ENCODE peak calls at places on chromosome 21, in six cellular contexts. V is BE2C; W is central memory CD4-positive, alpha-beta T cell; K is MCF 10A; D is GOT3; I is ELF-1. N is an unnamed sample.
A peak's percentile ranks its signal among the peaks of the same experiment; 100 is the strongest.

GRCh38 chr21:34640858-34641257 is 25.9 kb upstream of the RCAN1 start:
- DNase-seq in V (no peak), W (no peak), K (peak; percentile 33), D (no peak), I (no peak), N (peak; percentile 16)

GRCh38 chr21:41622831-41623548 is 115.0 kb upstream of the TMPRSS2 start:
- DNase-seq in V (no peak), W (no peak), K (no peak), D (no peak), I (no peak), N (no peak)

GRCh38 chr21:29394051-29394450 is 95.3 kb downstream of the BACH1 start:
- DNase-seq in V (no peak), W (no peak), K (no peak), D (no peak), I (no peak), N (no peak)

GRCh38 chr21:45942755-45943629 is 38.6 kb upstream of the COL6A1 start:
- DNase-seq in V (no peak), W (no peak), K (no peak), D (no peak), I (no peak), N (no peak)

GRCh38 chr21:17921579-17922530 is 102.7 kb upstream of the C21orf91 start:
- DNase-seq in V (peak; percentile 28), W (no peak), K (peak; percentile 98), D (no peak), I (no peak), N (peak; percentile 14)

GRCh38 chr21:45423201-45423955 is 18.4 kb downstream of the COL18A1 start:
- DNase-seq in V (no peak), W (no peak), K (no peak), D (no peak), I (no peak), N (no peak)

GRCh38 chr21:14523234-14523633 is 22.9 kb downstream of the SAMSN1 start:
- DNase-seq in V (no peak), W (no peak), K (no peak), D (no peak), I (no peak), N (no peak)

GRCh38 chr21:39911286-39911685 is 44.0 kb downstream of the PCP4 start:
- DNase-seq in V (no peak), W (no peak), K (no peak), D (no peak), I (no peak), N (peak; percentile 43)

GRCh38 chr21:21232320-21232719 is 234.1 kb downstream of the NCAM2 start:
- DNase-seq in V (peak; percentile 44), W (no peak), K (peak; percentile 53), D (no peak), I (no peak), N (peak; percentile 31)

GRCh38 chr21:35172231-35172630 is 123.1 kb upstream of the RUNX1 start:
- DNase-seq in V (no peak), W (peak; percentile 12), K (no peak), D (no peak), I (no peak), N (no peak)

GRCh38 chr21:28538987-28539622 is 453.6 kb downstream of the LTN1 start:
- DNase-seq in V (no peak), W (no peak), K (peak; percentile 37), D (no peak), I (no peak), N (no peak)

GRCh38 chr21:43659136-43660000 is at the start of the genes HSF2BP and RRP1B:
- DNase-seq in V (peak; percentile 89), W (peak; percentile 83), K (peak; percentile 77), D (peak; percentile 55), I (peak; percentile 92), N (peak; percentile 92)

GRCh38 chr21:44702973-44703730 is 6.2 kb downstream of the KRTAP10-12 start:
- DNase-seq in V (no peak), W (no peak), K (no peak), D (no peak), I (no peak), N (no peak)

GRCh38 chr21:45084881-45085536 is 10.6 kb downstream of the ADARB1 start:
- DNase-seq in V (no peak), W (no peak), K (no peak), D (no peak), I (no peak), N (no peak)

GRCh38 chr21:42234464-42235241 is 15.7 kb downstream of the ABCG1 start:
- DNase-seq in V (peak; percentile 91), W (peak; percentile 91), K (peak; percentile 26), D (no peak), I (peak; percentile 53), N (peak; percentile 79)